ENCODE peak calls at places on chromosomes 16 and 17, in ten cellular contexts. H, U, I, F, S, V, J, K, W and R are unnamed samples.
A peak's percentile ranks its signal among the peaks of the same experiment; 100 is the strongest.

GRCh38 chr17:17788967-17789366 is 47.8 kb downstream of the SREBF1 start:
- DNase-seq in H (no peak), U (no peak), I (no peak), F (no peak), S (no peak), V (no peak), J (no peak), K (no peak), W (no peak), R (no peak)

GRCh38 chr17:48294989-48295892 is 134.8 kb downstream of the SKAP1 start:
- DNase-seq in H (no peak), U (no peak), I (peak; percentile 63), F (no peak), S (no peak), V (no peak), J (peak; percentile 35), K (no peak), W (no peak), R (no peak)

GRCh38 chr17:38702900-38703741 is 2.0 kb upstream of the MLLT6 start:
- DNase-seq in H (no peak), U (peak; percentile 39), I (peak; percentile 52), F (no peak), S (no peak), V (peak; percentile 73), J (no peak), K (no peak), W (no peak), R (no peak)

GRCh38 chr17:2181206-2181983 is 122.2 kb downstream of the SMG6 start:
- DNase-seq in H (peak; percentile 72), U (no peak), I (no peak), F (peak; percentile 88), S (no peak), V (peak; percentile 59), J (no peak), K (no peak), W (peak; percentile 95), R (no peak)

GRCh38 chr16:77599793-77600415 is 122.4 kb upstream of the NUDT7 start:
- DNase-seq in H (no peak), U (no peak), I (peak; percentile 34), F (no peak), S (peak; percentile 19), V (no peak), J (peak; percentile 56), K (peak; percentile 68), W (peak; percentile 61), R (no peak)

GRCh38 chr17:45092932-45093430 is 31.9 kb downstream of the NMT1 start:
- DNase-seq in H (peak; percentile 95), U (peak; percentile 57), I (no peak), F (peak; percentile 97), S (peak; percentile 37), V (peak; percentile 49), J (peak; percentile 94), K (no peak), W (peak; percentile 99), R (no peak)

GRCh38 chr17:79814966-79815835 is 18.3 kb upstream of the CBX8 start:
- DNase-seq in H (no peak), U (peak; percentile 88), I (no peak), F (no peak), S (no peak), V (peak; percentile 80), J (no peak), K (peak; percentile 81), W (no peak), R (no peak)

GRCh38 chr16:28874406-28874805 is 3.9 kb upstream of the ATP2A1 start:
- DNase-seq in H (no peak), U (no peak), I (no peak), F (no peak), S (no peak), V (no peak), J (no peak), K (no peak), W (no peak), R (no peak)

DNA sequence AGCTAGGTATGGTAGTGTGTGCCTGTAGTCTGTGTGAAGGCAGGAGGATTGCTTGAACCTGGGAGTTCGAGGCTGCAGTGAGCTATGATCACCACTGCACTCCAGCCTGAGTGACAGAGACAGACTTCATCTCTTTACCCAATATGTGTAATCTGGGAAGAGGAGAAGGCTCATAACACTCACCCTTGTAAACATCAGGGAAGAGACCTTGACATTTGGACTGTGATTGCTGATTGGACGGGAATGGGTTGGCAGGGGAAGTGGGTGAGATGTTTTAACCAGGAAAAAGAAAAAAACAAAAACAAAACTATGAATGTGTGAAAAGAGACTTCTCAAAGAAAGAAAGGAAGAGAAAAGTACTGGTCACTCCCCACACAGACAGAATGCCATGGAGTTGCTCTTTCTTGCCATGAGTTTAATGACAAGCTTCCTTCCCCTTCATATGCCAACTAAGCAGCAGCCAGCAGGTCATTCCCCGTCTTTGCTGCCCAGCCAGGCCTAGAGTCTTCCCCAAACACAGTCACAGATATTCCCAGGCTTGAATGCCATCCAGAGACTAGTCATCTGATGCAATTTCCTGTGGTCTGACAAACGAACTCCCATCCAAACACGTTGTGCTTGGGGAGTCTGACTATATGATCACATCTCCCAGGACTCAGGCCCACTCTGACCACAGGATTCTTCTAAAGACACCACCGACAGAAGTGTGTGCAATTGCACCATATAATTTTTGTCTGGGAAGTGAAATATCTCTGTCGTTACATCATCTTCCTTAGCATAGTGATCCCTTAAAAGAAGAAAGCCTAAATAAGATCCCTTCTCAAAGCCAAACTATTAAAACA is 3.6 kb upstream of the XAF1 start:
- DNase-seq in H (peak; percentile 81), U (no peak), I (no peak), F (peak; percentile 98), S (no peak), V (no peak), J (no peak), K (peak; percentile 51), W (peak; percentile 98), R (no peak)
- TF ChIP-seq CTCF in H (no peak), U (no peak), I (no peak), F (no peak), S (no peak), V (no peak), J (no peak), K (no peak), W (no peak), R (no peak)

DNA sequence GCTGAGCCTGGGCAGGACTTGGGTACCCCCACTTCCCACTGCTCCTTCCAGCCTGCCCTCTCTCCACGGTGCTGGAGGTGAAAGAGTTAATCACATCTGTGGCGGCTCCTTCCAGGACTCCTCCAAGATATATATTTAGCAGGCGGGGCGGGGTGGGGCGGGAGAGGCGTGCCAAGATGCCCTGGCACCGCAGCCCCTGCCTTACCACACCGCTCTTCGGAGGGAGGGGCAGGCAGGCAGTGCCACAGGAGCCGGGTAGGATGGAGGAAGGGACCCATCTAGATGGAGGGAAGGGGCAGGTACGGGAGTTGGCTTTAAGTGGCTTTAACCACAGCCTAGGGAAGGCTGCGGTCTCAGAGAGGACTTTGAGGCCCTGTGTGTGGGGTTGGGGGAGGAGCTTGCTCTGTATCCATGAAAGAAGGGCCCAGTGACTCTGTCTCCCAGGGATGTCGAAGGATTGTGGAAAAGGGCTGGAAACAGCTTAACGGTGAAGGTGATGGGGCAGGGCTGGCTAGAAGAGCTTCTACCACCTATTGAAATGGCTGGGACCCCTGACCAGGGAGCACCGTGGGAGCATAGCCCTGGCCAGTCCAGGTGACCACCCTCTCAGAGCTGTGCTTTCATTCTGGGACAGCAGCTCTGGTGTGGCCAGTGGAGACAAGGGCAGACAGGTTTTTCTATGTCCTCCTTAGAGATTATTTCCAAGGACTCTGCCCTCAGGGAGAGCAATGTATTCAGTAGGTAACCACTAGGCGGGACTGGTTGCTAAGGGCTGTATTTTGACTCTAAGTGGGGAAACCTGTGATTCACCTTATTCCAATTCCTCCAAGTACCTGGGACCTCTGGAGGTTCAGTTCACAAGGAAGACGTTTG is 13.0 kb downstream of the GPR142 start:
- DNase-seq in H (peak; percentile 39), U (peak; percentile 70), I (no peak), F (no peak), S (peak; percentile 54), V (peak; percentile 75), J (peak; percentile 44), K (peak; percentile 67), W (no peak), R (no peak)
- H3K4me3 ChIP-seq in H (peak overlapping the region; percentile 34), U (peak overlapping the region; percentile 16), I (no peak overlapping the region), F (no peak overlapping the region), S (peak overlapping the region; percentile 24), V (no peak overlapping the region), J (peak overlapping the region; percentile 4), K (no peak overlapping the region), W (no peak overlapping the region), R (no peak overlapping the region)

DNA sequence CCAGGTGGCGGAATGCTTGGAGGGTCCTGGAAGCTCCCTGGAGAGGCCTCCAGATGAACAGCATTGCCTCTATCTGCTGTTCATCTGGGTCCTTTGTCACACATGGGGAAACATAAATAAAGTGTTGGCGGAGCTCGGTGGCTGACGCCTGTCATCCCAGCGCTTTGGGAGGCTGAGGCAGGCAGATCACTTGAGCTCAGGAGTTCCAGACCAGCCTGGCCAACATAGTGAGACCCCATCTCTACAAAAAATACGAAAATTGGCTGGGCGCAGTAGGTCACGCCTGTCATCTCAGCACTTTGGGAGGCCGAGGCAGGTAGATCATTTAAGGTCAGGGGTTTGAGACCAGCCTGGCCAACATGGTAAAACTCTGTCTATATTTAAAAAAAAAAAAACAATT is 2.2 kb downstream of the MYADML2 start:
- DNase-seq in H (no peak), U (no peak), I (no peak), F (no peak), S (no peak), V (no peak), J (no peak), K (no peak), W (no peak), R (no peak)
- TF ChIP-seq CTCF in H (no peak), U (no peak), I (no peak), F (no peak), S (no peak), V (no peak), J (no peak), K (no peak), W (no peak), R (no peak)

DNA sequence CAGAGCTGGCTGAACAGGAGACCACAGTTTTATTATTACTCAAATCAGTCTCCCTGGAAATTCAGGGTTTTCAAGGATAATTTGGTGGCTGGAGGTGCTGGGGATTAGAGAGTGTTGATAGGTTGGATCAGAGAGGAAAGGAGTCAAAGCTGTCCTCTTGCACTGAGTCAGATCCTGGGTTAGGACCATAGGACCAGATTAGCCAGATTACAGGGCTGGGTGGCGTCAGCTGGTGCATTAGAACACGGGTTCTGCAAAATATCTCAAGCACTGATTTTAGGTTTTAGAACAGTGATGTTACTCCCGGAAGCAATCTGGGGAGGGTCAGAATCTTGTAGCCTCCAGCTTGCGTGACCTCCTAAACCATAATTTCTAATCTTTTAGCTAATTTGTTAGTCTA is 1.8 kb upstream of the NSMCE1 start:
- DNase-seq in H (no peak), U (no peak), I (no peak), F (no peak), S (no peak), V (no peak), J (no peak), K (no peak), W (no peak), R (no peak)
- H3K4me3 ChIP-seq in H (no peak overlapping the region), U (no peak overlapping the region), I (no peak overlapping the region), F (no peak overlapping the region), S (no peak overlapping the region), V (no peak overlapping the region), J (no peak overlapping the region), K (no peak overlapping the region), W (no peak overlapping the region), R (no peak overlapping the region)